ENCODE peak calls at places on chromosomes 11 and 22, in four cellular contexts. M is stomach, U is breast epithelium, X is adrenal gland. R is an unnamed sample. For H3K27me3, the result is how much of the 10 kb centered on the place peaks cover.

GRCh38 chr22:22578702-22579424 is 19.8 kb upstream of the PRAME start:
- DNase-seq in X (peak), U (no peak), M (no peak), R (no peak)

GRCh38 chr11:19511413-19512183 is 201.0 kb upstream of the NAV2 start:
- DNase-seq in X (peak), M (peak), U (no peak), R (peak)

GRCh38 chr11:9462806-9463537 is 2.2 kb downstream of the ZNF143 start:
- DNase-seq in U (no peak), X (no peak), M (no peak), R (no peak)

GRCh38 chr22:26629988-26630761 is 8.4 kb downstream of the CRYBA4 start:
- DNase-seq in M (no peak), X (no peak), U (no peak), R (no peak)

GRCh38 chr22:48945621-48946458 is 881.8 kb downstream of the BRD1 start:
- DNase-seq in M (peak), U (no peak), X (no peak), R (peak)

GRCh38 chr22:50728523-50728931 is 9.5 kb upstream of the ACR start:
- DNase-seq in X (no peak), M (no peak), U (no peak), R (peak)

GRCh38 chr22:33844273-33844672 is 76.0 kb downstream of the LARGE1 start:
- DNase-seq in M (no peak), U (no peak), X (no peak), R (no peak)

GRCh38 chr11:12827929-12828812 is 153.9 kb downstream of the TEAD1 start:
- DNase-seq in M (peak), X (peak), U (no peak), R (no peak)

GRCh38 chr22:28268176-28268575 is 349.1 kb upstream of the PITPNB start:
- DNase-seq in U (peak), X (peak), M (no peak), R (no peak)

GRCh38 chr22:31933406-31933805 is 10.9 kb upstream of the YWHAH start:
- DNase-seq in U (no peak), M (no peak), X (no peak), R (no peak)

GRCh38 chr11:23769214-23769613 is 727.6 kb upstream of the LUZP2 start:
- DNase-seq in U (no peak), M (no peak), X (no peak), R (no peak)

GRCh38 chr11:77267910-77268309 is 33.6 kb downstream of the GDPD4 start:
- DNase-seq in U (no peak), M (no peak), X (no peak), R (no peak)

GRCh38 chr11:9859491-9860305 is 195.8 kb downstream of the SWAP70 start:
- DNase-seq in M (no peak), U (no peak), X (no peak), R (no peak)

GRCh38 chr11:119400860-119401259 is 19.4 kb upstream of the USP2 start:
- DNase-seq in X (no peak), U (no peak), M (no peak), R (no peak)

GRCh38 chr22:39960791-39961746 is 872 bp downstream of the TMA7B start:
- DNase-seq in X (no peak), U (no peak), M (peak), R (no peak)

GRCh38 chr11:71251761-71252433 is 480 bp downstream of the SHANK2 start:
- DNase-seq in U (no peak), X (no peak), M (peak), R (no peak)

GRCh38 chr11:66639066-66639813 is 737 bp downstream of the RBM4 start:
- DNase-seq in M (no peak), X (peak), U (no peak), R (peak)

GRCh38 chr11:102422817-102423725 is 29.5 kb downstream of the TMEM123 start:
- DNase-seq in U (no peak), X (no peak), M (no peak), R (no peak)

GRCh38 chr11:111604392-111605009 is 2.3 kb downstream of the SIK2 start:
- DNase-seq in U (no peak), M (no peak), X (no peak), R (no peak)

GRCh38 chr22:20011123-20011992 is 5.3 kb downstream of the ARVCF start:
- DNase-seq in M (no peak), X (no peak), U (no peak), R (no peak)

GRCh38 chr22:23772315-23773246 is at the start of gene MMP11:
- DNase-seq in X (no peak), M (peak), U (no peak), R (peak)

GRCh38 chr11:93248602-93249001 is 50.8 kb upstream of the SLC36A4 start:
- DNase-seq in U (no peak), M (no peak), X (no peak), R (no peak)

GRCh38 chr22:50278956-50279619 is 8.9 kb upstream of the MAPK11 start:
- DNase-seq in M (no peak), X (no peak), U (no peak), R (no peak)

GRCh38 chr11:125091247-125091876 is 20.1 kb downstream of the TMEM218 start:
- DNase-seq in M (no peak), U (no peak), X (peak), R (peak)

GRCh38 chr11:118003021-118003423 is 16.8 kb downstream of the IL10RA start:
- DNase-seq in X (no peak), U (no peak), M (no peak), R (no peak)
- TF ChIP-seq POLR2A in X (no peak), U (no peak), M (no peak), R (no peak)

DNA sequence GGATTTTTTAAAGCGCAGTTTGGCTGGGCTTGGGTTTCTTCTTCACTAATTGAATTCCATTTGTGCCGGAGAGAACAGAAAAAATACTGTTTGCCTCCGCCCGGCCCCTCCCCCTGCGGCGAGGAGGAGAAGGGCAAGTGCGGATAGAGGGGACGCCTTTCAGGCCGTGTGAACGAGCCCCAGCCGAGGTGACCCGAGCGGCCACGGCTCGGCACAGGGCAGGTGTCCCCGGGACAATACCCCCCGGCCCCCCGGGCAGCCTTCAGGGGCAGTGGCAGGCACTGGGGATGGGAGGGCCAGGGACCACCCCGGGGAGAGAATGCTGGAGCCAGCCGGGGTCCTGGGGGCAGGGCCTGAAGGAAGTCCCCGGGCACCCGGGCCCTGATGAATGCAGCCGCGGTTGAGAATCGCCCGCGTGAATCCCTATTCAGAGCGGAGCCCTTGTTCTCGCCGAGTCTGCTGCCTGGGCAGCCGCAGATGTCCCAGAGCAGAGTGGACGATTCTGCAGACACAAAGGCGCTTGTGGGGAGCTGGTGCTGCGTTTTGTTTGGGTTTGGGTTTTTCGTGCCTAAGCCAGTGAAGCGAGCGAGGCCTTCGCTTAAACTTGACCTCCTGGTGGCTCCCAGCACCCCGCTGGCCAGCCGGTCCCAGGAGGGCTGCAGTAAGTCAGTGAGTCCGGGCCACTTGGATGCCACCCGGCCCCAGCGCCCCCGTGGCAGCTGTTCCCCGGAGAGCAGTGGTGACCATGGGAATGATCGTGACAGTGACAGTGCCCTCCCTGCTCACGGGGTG is 96.0 kb downstream of the WNT7B start:
- DNase-seq in M (no peak), X (no peak), U (no peak), R (peak)
- H3K27me3 ChIP-seq in M (under half), X (under half), U (under half), R (under half)

DNA sequence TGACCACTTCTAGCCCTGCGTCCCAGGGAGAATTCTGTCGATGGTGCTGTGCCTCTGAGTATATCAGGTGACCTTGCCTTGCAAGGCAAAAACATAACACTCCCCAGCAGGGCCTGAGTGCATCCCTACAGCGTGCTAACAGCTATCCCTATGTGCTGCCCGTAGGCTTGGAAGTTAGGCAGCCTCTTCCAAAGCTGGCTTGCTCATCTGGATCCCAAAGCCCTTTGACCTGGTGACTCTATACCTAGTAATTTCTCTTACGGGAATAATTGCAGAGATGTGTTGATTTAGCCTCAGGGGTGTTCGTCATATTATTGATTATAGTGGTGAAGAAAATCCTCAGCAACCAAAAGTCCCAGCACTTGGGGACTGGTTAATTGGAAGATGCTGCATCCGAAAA is 32.6 kb upstream of the CRYBB3 start:
- DNase-seq in U (no peak), X (no peak), M (no peak), R (no peak)
- TF ChIP-seq POLR2A in U (no peak), X (no peak), M (no peak), R (no peak)

DNA sequence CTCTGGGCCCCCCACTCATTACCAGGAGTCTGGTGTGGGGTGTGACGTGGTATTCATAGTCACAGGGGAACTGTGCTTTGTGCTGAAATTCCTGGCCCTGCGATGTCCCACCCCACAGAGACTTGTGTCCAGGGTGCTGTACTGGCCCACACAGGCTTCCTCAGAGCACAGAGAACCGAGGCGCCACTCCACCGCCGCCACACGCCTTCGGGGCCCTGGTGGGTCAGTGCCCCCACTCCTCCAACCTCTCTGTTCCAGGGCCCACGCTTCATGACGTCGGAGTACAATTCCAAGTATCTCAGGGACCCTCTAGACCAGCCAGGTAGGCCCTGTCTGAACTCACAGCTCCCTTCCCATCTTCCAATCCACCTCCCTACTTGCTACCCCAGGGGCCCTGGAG is 23.5 kb upstream of the LRRC10B start:
- DNase-seq in M (no peak), U (no peak), X (no peak), R (no peak)
- H3K27me3 ChIP-seq in M (under half), U (under half), X (under half), R (under half)

GRCh38 chr11:86068138-86068861 is 584 bp downstream of the PICALM start:
- DNase-seq in U (no peak), X (peak), M (peak), R (peak)
- TF ChIP-seq POLR2A in U (no peak), X (no peak), M (no peak), R (no peak)

DNA sequence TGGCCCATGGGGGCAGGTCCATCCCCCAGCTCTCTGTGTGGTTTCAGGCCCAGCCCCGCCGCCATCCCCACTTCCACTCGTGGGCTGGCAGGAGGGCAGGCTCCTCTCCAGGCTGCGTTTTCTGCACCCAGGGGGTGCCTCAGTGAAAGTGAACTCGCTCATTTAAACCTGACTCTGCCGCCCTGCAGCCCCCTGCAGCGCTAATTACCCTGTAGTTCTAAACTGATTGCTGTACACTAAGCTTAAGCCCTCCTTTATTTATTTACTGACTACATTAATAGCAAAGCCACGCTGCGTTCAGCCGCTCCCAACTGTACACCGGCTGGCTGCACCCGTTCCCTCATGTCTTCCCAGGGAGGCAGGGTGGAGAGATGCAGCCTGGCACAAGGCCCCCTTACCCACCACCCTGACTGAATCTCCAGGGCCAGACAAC is 36.6 kb upstream of the NNMT start:
- DNase-seq in X (no peak), U (no peak), M (no peak), R (peak)
- H3K27me3 ChIP-seq in X (under half), U (under half), M (under half), R (under half)

GRCh38 chr22:46289244-46289891 is 7.3 kb upstream of the GTSE1 start:
- DNase-seq in U (no peak), M (no peak), X (no peak), R (no peak)

GRCh38 chr22:46288846-46289243 is 7.8 kb upstream of the GTSE1 start:
- DNase-seq in X (no peak), U (no peak), M (no peak), R (no peak)

GRCh38 chr22:46286941-46287872 is 9.5 kb upstream of the GTSE1 start:
- DNase-seq in U (no peak), M (no peak), X (no peak), R (no peak)

GRCh38 chr22:46286006-46286405 is 10.7 kb upstream of the GTSE1 start:
- DNase-seq in X (no peak), M (no peak), U (no peak), R (no peak)

DNA sequence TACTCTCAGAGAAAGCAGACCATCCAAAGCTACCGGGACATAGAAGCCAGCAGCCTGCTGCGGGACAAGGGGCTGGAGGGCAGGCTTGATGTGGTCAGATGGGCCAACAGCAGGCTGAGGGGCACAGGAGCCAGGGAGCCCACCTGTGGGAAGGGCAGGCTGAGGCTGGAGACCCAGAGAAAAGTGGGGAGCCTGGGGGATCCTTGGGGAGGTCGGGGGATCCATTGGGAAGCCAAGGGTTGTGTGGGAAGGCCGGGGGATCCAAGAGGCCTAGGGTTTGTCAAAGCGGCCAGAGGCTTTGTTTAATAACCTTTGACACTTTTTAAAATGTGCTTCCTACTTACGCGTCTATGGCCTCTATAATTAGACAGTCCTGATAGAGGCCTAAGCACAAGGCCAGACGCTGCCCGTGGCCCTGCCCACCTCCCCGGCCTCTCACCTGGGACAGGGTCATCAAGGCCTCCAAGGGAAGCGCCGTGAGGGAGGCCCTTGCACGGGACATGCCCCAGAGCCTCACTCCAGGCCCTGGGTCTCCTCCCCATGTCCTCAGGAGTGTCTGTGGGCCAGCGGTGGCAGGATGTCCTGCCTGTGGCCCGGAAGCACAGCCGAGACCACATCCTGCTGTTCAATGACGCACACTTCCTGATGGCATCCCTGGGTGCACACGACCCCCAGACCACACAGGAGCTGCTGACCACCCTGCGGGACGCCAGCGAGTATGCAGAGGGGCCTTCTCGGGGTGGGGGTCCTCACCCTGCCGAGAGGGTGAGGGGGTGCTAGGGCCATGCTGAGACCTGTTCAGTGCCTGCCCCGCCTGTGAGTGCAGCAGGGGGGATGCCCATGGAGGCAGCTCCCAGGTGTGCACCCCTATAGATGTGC is 8.6 kb upstream of the GTSE1 start:
- DNase-seq in X (peak), M (peak), U (no peak), R (no peak)
- TF ChIP-seq POLR2A in X (peak), M (no peak), U (no peak), R (no peak)

GRCh38 chr22:45651931-45652528 is 19.6 kb upstream of the ATXN10 start:
- DNase-seq in U (no peak), X (no peak), M (no peak), R (no peak)
- H3K27me3 ChIP-seq in U (under half), X (under half), M (under half), R (under half)

GRCh38 chr11:130520231-130520630 is 71.8 kb downstream of the ADAMTS15 start:
- DNase-seq in X (no peak), U (no peak), M (no peak), R (no peak)

GRCh38 chr11:130524132-130524790 is 75.8 kb downstream of the ADAMTS15 start:
- DNase-seq in X (no peak), M (no peak), U (no peak), R (no peak)

GRCh38 chr11:130523609-130524008 is 75.2 kb downstream of the ADAMTS15 start:
- DNase-seq in U (no peak), M (no peak), X (no peak), R (peak)

GRCh38 chr11:130523166-130523565 is 74.7 kb downstream of the ADAMTS15 start:
- DNase-seq in U (no peak), X (no peak), M (no peak), R (no peak)

GRCh38 chr11:130522284-130522961 is 74.0 kb downstream of the ADAMTS15 start:
- DNase-seq in U (peak), X (peak), M (peak), R (peak)
- TF ChIP-seq POLR2A in U (peak), X (no peak), M (no peak), R (no peak)

DNA sequence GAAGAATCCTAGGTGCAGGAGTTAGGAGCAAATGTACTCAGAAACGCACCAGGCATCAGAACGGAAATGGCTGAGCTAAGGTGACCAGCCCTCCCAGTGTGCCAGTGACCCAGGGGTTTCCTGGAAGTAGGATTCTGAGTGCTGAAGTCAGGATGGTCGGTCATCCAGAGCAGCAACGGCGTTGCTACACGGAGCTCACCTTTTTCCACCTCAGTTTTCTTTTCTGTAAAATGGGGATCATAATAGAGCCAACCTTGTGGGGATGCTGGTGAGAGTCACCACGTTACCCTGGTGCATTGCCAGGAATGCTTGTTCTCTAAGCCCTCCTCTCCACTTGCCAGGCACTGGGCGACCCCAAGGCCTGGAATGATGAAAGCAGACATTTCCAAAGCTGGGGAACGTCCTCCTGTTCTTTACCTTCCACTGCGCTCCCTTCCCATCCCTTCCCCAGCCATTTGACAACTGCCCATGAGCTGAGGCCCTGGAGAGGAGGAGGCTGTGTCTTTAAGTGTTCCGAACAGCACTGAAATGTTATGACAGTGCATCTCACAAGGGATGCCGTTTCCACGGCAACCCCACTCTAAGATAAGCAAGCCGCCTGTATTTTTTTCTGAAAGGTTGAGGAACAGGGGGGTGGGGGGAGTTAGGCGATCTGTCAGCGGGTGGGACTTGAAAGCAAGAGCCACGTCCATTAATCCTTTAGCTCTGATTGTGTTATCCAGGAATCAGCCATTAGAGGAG is 66.8 kb downstream of the TSPAN18 start:
- DNase-seq in X (no peak), U (no peak), M (no peak), R (no peak)
- H3K27me3 ChIP-seq in X (under half), U (under half), M (under half), R (under half)

R was measured in sigmoid colon.